ENCODE peak calls at places on chromosomes 5 and 9, in eight cellular contexts. One of them, this sample, is unnamed. For H3K36me3 and H3K27me3, the result is how much of the 10 kb centered on the place peaks cover.

GRCh38 chr5:72121052-72121451 is 13.8 kb downstream of the MAP1B start:
- DNase-seq in body of pancreas: no peak
- DNase-seq in PC-3: no peak
- DNase-seq in brain microvascular endothelial cell: no peak
- DNase-seq in osteoblast: no peak
- DNase-seq in fibroblast of lung: no peak
- DNase-seq in mammary epithelial cell: no peak
- DNase-seq in ovary: no peak
- DNase-seq in this sample: no peak

GRCh38 chr5:54171645-54172384 is 138.6 kb downstream of the ARL15 start:
- DNase-seq in osteoblast: no peak
- DNase-seq in PC-3: peak
- DNase-seq in fibroblast of lung: peak
- DNase-seq in ovary: no peak
- DNase-seq in brain microvascular endothelial cell: peak
- DNase-seq in mammary epithelial cell: peak
- DNase-seq in body of pancreas: peak
- DNase-seq in this sample: no peak

GRCh38 chr9:91486699-91487497 is 63.3 kb upstream of the NFIL3 start:
- DNase-seq in fibroblast of lung: peak
- DNase-seq in ovary: no peak
- DNase-seq in osteoblast: peak
- DNase-seq in PC-3: no peak
- DNase-seq in brain microvascular endothelial cell: peak
- DNase-seq in body of pancreas: no peak
- DNase-seq in mammary epithelial cell: no peak
- DNase-seq in this sample: peak

GRCh38 chr5:95782166-95782565 is 40.4 kb downstream of the GLRX start:
- DNase-seq in PC-3: no peak
- DNase-seq in brain microvascular endothelial cell: no peak
- DNase-seq in body of pancreas: no peak
- DNase-seq in fibroblast of lung: no peak
- DNase-seq in osteoblast: no peak
- DNase-seq in mammary epithelial cell: no peak
- DNase-seq in ovary: no peak
- DNase-seq in this sample: no peak

GRCh38 chr9:98923724-98924123 is 20.0 kb upstream of the COL15A1 start:
- DNase-seq in ovary: no peak
- DNase-seq in mammary epithelial cell: no peak
- DNase-seq in osteoblast: no peak
- DNase-seq in brain microvascular endothelial cell: no peak
- DNase-seq in fibroblast of lung: no peak
- DNase-seq in PC-3: no peak
- DNase-seq in body of pancreas: no peak
- DNase-seq in this sample: no peak

GRCh38 chr5:16755641-16756040 is 138.8 kb upstream of the RETREG1 start:
- DNase-seq in osteoblast: no peak
- DNase-seq in fibroblast of lung: no peak
- DNase-seq in brain microvascular endothelial cell: no peak
- DNase-seq in PC-3: no peak
- DNase-seq in mammary epithelial cell: no peak
- DNase-seq in ovary: no peak
- DNase-seq in body of pancreas: no peak
- DNase-seq in this sample: no peak

GRCh38 chr5:110625376-110625999 is 101.0 kb downstream of the TMEM232 start:
- DNase-seq in fibroblast of lung: peak
- DNase-seq in ovary: no peak
- DNase-seq in PC-3: peak
- DNase-seq in brain microvascular endothelial cell: no peak
- DNase-seq in osteoblast: peak
- DNase-seq in mammary epithelial cell: peak
- DNase-seq in body of pancreas: no peak
- DNase-seq in this sample: no peak

GRCh38 chr9:92098638-92099037 is 16.6 kb downstream of the SPTLC1 start:
- DNase-seq in osteoblast: no peak
- DNase-seq in mammary epithelial cell: no peak
- DNase-seq in fibroblast of lung: no peak
- DNase-seq in PC-3: no peak
- DNase-seq in brain microvascular endothelial cell: no peak
- DNase-seq in body of pancreas: no peak
- DNase-seq in ovary: no peak
- DNase-seq in this sample: no peak

GRCh38 chr5:76500633-76501393 is 97.7 kb downstream of the IQGAP2 start:
- DNase-seq in ovary: peak
- DNase-seq in PC-3: no peak
- DNase-seq in osteoblast: no peak
- DNase-seq in fibroblast of lung: peak
- DNase-seq in body of pancreas: no peak
- DNase-seq in mammary epithelial cell: no peak
- DNase-seq in brain microvascular endothelial cell: peak
- DNase-seq in this sample: no peak

GRCh38 chr5:33300209-33300742 is 140.5 kb upstream of the TARS1 start:
- DNase-seq in brain microvascular endothelial cell: no peak
- DNase-seq in body of pancreas: no peak
- DNase-seq in fibroblast of lung: no peak
- DNase-seq in ovary: no peak
- DNase-seq in PC-3: no peak
- DNase-seq in osteoblast: no peak
- DNase-seq in mammary epithelial cell: peak
- DNase-seq in this sample: no peak

GRCh38 chr5:33303696-33304095 is 137.1 kb upstream of the TARS1 start:
- DNase-seq in mammary epithelial cell: no peak
- DNase-seq in osteoblast: no peak
- DNase-seq in fibroblast of lung: no peak
- DNase-seq in body of pancreas: no peak
- DNase-seq in PC-3: no peak
- DNase-seq in brain microvascular endothelial cell: no peak
- DNase-seq in ovary: no peak
- DNase-seq in this sample: no peak

GRCh38 chr5:33299621-33300208 is 141.1 kb upstream of the TARS1 start:
- DNase-seq in mammary epithelial cell: peak
- DNase-seq in PC-3: peak
- DNase-seq in fibroblast of lung: peak
- DNase-seq in body of pancreas: no peak
- DNase-seq in brain microvascular endothelial cell: peak
- DNase-seq in ovary: no peak
- DNase-seq in osteoblast: peak
- DNase-seq in this sample: no peak

DNA sequence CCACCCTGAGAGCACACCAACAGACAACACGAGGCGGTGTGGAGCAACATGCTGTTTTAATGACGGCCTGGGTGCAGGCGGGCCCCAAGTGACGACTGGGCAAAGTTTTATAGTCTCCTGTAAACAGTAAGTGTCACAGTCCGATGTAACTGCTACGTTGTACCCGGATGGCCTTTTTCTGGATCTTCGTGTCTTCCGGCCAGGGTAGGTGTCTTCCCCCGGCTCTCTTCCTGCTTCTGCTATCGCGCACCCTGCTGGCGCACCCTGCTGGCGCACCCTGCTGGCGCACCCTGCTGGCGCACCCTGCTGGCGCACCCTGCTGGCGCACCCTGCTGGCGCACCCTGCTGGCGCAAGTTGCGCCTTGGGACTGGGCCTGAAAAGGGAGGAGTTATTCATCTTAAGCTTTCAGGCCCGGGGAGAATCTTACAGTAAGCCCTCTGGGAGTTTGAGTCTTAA is 143.0 kb upstream of the TARS1 start:
- DNase-seq in osteoblast: no peak
- DNase-seq in ovary: no peak
- DNase-seq in body of pancreas: no peak
- DNase-seq in fibroblast of lung: no peak
- DNase-seq in brain microvascular endothelial cell: no peak
- DNase-seq in PC-3: no peak
- DNase-seq in mammary epithelial cell: no peak
- DNase-seq in this sample: no peak
- TF ChIP-seq CTCF in osteoblast: no peak
- TF ChIP-seq CTCF in ovary: no peak
- TF ChIP-seq CTCF in body of pancreas: no peak
- TF ChIP-seq CTCF in fibroblast of lung: no peak
- TF ChIP-seq CTCF in brain microvascular endothelial cell: peak
- TF ChIP-seq CTCF in PC-3: peak
- TF ChIP-seq CTCF in mammary epithelial cell: no peak
- TF ChIP-seq CTCF in this sample: no peak

GRCh38 chr9:121309171-121309570 is 41.2 kb downstream of the GSN start:
- DNase-seq in ovary: peak
- DNase-seq in PC-3: no peak
- DNase-seq in body of pancreas: no peak
- DNase-seq in fibroblast of lung: no peak
- DNase-seq in osteoblast: no peak
- DNase-seq in brain microvascular endothelial cell: no peak
- DNase-seq in mammary epithelial cell: no peak
- DNase-seq in this sample: no peak
- H3K36me3 ChIP-seq in ovary: under half
- H3K36me3 ChIP-seq in PC-3: under half
- H3K36me3 ChIP-seq in body of pancreas: under half
- H3K36me3 ChIP-seq in fibroblast of lung: under half
- H3K36me3 ChIP-seq in osteoblast: half or more
- H3K36me3 ChIP-seq in brain microvascular endothelial cell: under half
- H3K36me3 ChIP-seq in mammary epithelial cell: under half
- H3K36me3 ChIP-seq in this sample: under half

GRCh38 chr5:10563132-10563939 is 534 bp upstream of the ANKRD33B start:
- DNase-seq in fibroblast of lung: peak
- DNase-seq in ovary: peak
- DNase-seq in brain microvascular endothelial cell: peak
- DNase-seq in PC-3: peak
- DNase-seq in mammary epithelial cell: peak
- DNase-seq in body of pancreas: peak
- DNase-seq in osteoblast: peak
- DNase-seq in this sample: peak

GRCh38 chr5:10566556-10567068 is 2.7 kb downstream of the ANKRD33B start:
- DNase-seq in fibroblast of lung: no peak
- DNase-seq in PC-3: no peak
- DNase-seq in ovary: no peak
- DNase-seq in body of pancreas: no peak
- DNase-seq in brain microvascular endothelial cell: no peak
- DNase-seq in osteoblast: peak
- DNase-seq in mammary epithelial cell: no peak
- DNase-seq in this sample: no peak

GRCh38 chr5:10565785-10566506 is 2.1 kb downstream of the ANKRD33B start:
- DNase-seq in mammary epithelial cell: no peak
- DNase-seq in PC-3: peak
- DNase-seq in fibroblast of lung: peak
- DNase-seq in osteoblast: peak
- DNase-seq in ovary: no peak
- DNase-seq in brain microvascular endothelial cell: no peak
- DNase-seq in body of pancreas: no peak
- DNase-seq in this sample: no peak

GRCh38 chr5:10563940-10564837 is at the start of gene ANKRD33B:
- DNase-seq in fibroblast of lung: peak
- DNase-seq in brain microvascular endothelial cell: peak
- DNase-seq in body of pancreas: peak
- DNase-seq in mammary epithelial cell: peak
- DNase-seq in PC-3: peak
- DNase-seq in ovary: peak
- DNase-seq in osteoblast: peak
- DNase-seq in this sample: peak

DNA sequence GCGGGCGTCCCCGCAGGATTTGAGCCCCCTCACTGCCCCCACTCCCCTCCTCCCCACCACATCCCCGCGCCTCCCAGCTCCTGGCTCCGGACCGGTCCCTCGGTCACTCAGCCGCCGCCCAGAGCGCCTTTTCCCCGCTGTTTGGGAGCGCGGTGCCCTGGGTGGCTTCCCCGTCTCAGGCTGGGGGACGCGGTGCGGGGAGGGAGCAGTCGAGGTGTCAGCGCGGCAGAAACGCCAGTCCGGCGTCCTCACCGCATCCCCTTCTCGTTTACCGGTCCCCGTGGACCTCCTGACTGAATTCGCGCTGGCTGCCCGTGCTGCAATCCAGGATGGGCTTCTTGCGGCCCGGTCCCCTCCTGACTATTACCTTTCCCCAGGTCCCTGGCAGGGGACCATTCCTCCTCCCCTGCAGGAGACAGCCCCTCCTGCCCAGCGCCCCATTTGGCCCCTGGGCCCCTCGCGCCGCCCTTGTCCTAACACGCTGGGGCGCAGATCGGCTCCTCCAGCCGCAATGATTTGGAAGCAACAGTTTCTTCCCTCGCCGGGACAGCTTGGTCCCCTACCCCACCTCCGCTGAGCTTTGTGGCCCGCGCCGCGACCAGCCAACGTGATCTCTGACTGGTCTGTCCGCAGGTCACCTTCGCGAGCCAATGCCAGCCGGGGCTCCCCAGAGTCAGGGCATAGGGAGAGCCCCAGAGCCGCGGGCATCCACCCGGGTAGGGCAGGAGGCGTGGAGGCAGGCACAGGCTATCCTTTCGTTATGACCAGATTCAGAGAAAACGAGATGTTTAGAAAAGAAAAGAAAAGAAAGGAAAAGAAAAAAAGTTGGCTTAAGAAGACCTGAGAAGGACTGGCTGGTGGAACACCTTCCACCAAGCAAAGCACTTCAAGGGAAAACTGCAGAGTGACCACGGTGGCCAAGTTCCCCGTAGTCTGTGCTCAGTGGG is 1.2 kb downstream of the ANKRD33B start:
- DNase-seq in osteoblast: peak
- DNase-seq in PC-3: no peak
- DNase-seq in mammary epithelial cell: no peak
- DNase-seq in fibroblast of lung: no peak
- DNase-seq in body of pancreas: no peak
- DNase-seq in ovary: no peak
- DNase-seq in brain microvascular endothelial cell: no peak
- DNase-seq in this sample: peak
- H3K27me3 ChIP-seq in osteoblast: under half
- H3K27me3 ChIP-seq in PC-3: under half
- H3K27me3 ChIP-seq in mammary epithelial cell: under half
- H3K27me3 ChIP-seq in fibroblast of lung: under half
- H3K27me3 ChIP-seq in body of pancreas: under half
- H3K27me3 ChIP-seq in ovary: under half
- H3K27me3 ChIP-seq in brain microvascular endothelial cell: under half
- H3K27me3 ChIP-seq in this sample: under half

GRCh38 chr5:126597156-126597555 is 2.1 kb upstream of the ALDH7A1 start:
- DNase-seq in mammary epithelial cell: peak
- DNase-seq in brain microvascular endothelial cell: peak
- DNase-seq in osteoblast: peak
- DNase-seq in ovary: no peak
- DNase-seq in body of pancreas: no peak
- DNase-seq in fibroblast of lung: peak
- DNase-seq in PC-3: peak
- DNase-seq in this sample: no peak

GRCh38 chr5:126591549-126591948 is 3.5 kb downstream of the ALDH7A1 start:
- DNase-seq in body of pancreas: no peak
- DNase-seq in mammary epithelial cell: no peak
- DNase-seq in fibroblast of lung: no peak
- DNase-seq in brain microvascular endothelial cell: no peak
- DNase-seq in ovary: no peak
- DNase-seq in osteoblast: no peak
- DNase-seq in PC-3: no peak
- DNase-seq in this sample: no peak

GRCh38 chr5:126594077-126594476 is 942 bp downstream of the ALDH7A1 start:
- DNase-seq in osteoblast: peak
- DNase-seq in PC-3: peak
- DNase-seq in fibroblast of lung: peak
- DNase-seq in body of pancreas: no peak
- DNase-seq in brain microvascular endothelial cell: no peak
- DNase-seq in mammary epithelial cell: peak
- DNase-seq in ovary: no peak
- DNase-seq in this sample: no peak

GRCh38 chr5:126595486-126596083 is 566 bp upstream of the ALDH7A1 start:
- DNase-seq in ovary: no peak
- DNase-seq in mammary epithelial cell: no peak
- DNase-seq in body of pancreas: no peak
- DNase-seq in fibroblast of lung: no peak
- DNase-seq in PC-3: no peak
- DNase-seq in osteoblast: no peak
- DNase-seq in brain microvascular endothelial cell: no peak
- DNase-seq in this sample: no peak

GRCh38 chr5:126594676-126595485 is at the start of gene ALDH7A1:
- DNase-seq in brain microvascular endothelial cell: peak
- DNase-seq in osteoblast: peak
- DNase-seq in PC-3: peak
- DNase-seq in ovary: peak
- DNase-seq in fibroblast of lung: peak
- DNase-seq in mammary epithelial cell: peak
- DNase-seq in body of pancreas: peak
- DNase-seq in this sample: peak
- TF ChIP-seq CTCF in brain microvascular endothelial cell: peak
- TF ChIP-seq CTCF in osteoblast: peak
- TF ChIP-seq CTCF in PC-3: peak
- TF ChIP-seq CTCF in ovary: peak
- TF ChIP-seq CTCF in fibroblast of lung: peak
- TF ChIP-seq CTCF in mammary epithelial cell: peak
- TF ChIP-seq CTCF in body of pancreas: peak
- TF ChIP-seq CTCF in this sample: peak

This sample was measured in heart right ventricle.